ENCODE peak calls at places on chromosome 1, in six cellular contexts. One of them, this sample, is unnamed.

GRCh38 chr1:154276797-154277196 is 4.4 kb downstream of the HAX1 start:
- DNase-seq in lower lobe of right lung: no peak
- DNase-seq in right atrium auricular region: no peak
- DNase-seq in uterus: no peak
- DNase-seq in sigmoid colon: no peak
- DNase-seq in right cardiac atrium: no peak
- DNase-seq in this sample: peak; percentile 52

GRCh38 chr1:153534933-153535663 is 693 bp downstream of the S100A6 start:
- DNase-seq in lower lobe of right lung: peak; percentile 85
- DNase-seq in right atrium auricular region: peak; percentile 85
- DNase-seq in uterus: peak; percentile 81
- DNase-seq in sigmoid colon: peak; percentile 90
- DNase-seq in right cardiac atrium: peak; percentile 88
- DNase-seq in this sample: no peak

GRCh38 chr1:15734901-15735300 is 1.2 kb upstream of the SLC25A34 start:
- DNase-seq in lower lobe of right lung: peak; percentile 63
- DNase-seq in right atrium auricular region: no peak
- DNase-seq in uterus: no peak
- DNase-seq in sigmoid colon: no peak
- DNase-seq in right cardiac atrium: no peak
- DNase-seq in this sample: no peak

GRCh38 chr1:94935059-94935458 is 8.1 kb upstream of the CNN3 start:
- DNase-seq in lower lobe of right lung: no peak
- DNase-seq in right atrium auricular region: no peak
- DNase-seq in uterus: no peak
- DNase-seq in sigmoid colon: no peak
- DNase-seq in right cardiac atrium: no peak
- DNase-seq in this sample: no peak

GRCh38 chr1:160629286-160630210 is 17.3 kb downstream of the SLAMF1 start:
- DNase-seq in lower lobe of right lung: peak; percentile 54
- DNase-seq in right atrium auricular region: no peak
- DNase-seq in uterus: no peak
- DNase-seq in sigmoid colon: no peak
- DNase-seq in right cardiac atrium: peak; percentile 82
- DNase-seq in this sample: no peak

GRCh38 chr1:92877081-92877711 is 45.4 kb downstream of the RPL5 start:
- DNase-seq in lower lobe of right lung: no peak
- DNase-seq in right atrium auricular region: no peak
- DNase-seq in uterus: no peak
- DNase-seq in sigmoid colon: no peak
- DNase-seq in right cardiac atrium: no peak
- DNase-seq in this sample: no peak

GRCh38 chr1:223682502-223682901 is 17.0 kb upstream of the CAPN8 start:
- DNase-seq in lower lobe of right lung: no peak
- DNase-seq in right atrium auricular region: no peak
- DNase-seq in uterus: no peak
- DNase-seq in sigmoid colon: no peak
- DNase-seq in right cardiac atrium: no peak
- DNase-seq in this sample: no peak

GRCh38 chr1:200161801-200162200 is 134.3 kb downstream of the NR5A2 start:
- DNase-seq in lower lobe of right lung: no peak
- DNase-seq in right atrium auricular region: no peak
- DNase-seq in uterus: no peak
- DNase-seq in sigmoid colon: no peak
- DNase-seq in right cardiac atrium: no peak
- DNase-seq in this sample: no peak

GRCh38 chr1:29052100-29052499 is 71.6 kb downstream of the TMEM200B start:
- DNase-seq in lower lobe of right lung: no peak
- DNase-seq in right atrium auricular region: no peak
- DNase-seq in uterus: peak; percentile 46
- DNase-seq in sigmoid colon: no peak
- DNase-seq in right cardiac atrium: no peak
- DNase-seq in this sample: no peak

GRCh38 chr1:115286431-115287205 is 51.4 kb downstream of the NGF start:
- DNase-seq in lower lobe of right lung: no peak
- DNase-seq in right atrium auricular region: no peak
- DNase-seq in uterus: no peak
- DNase-seq in sigmoid colon: no peak
- DNase-seq in right cardiac atrium: no peak
- DNase-seq in this sample: no peak

GRCh38 chr1:228511014-228511413 is 23.8 kb downstream of the RNF187 start:
- DNase-seq in lower lobe of right lung: no peak
- DNase-seq in right atrium auricular region: no peak
- DNase-seq in uterus: no peak
- DNase-seq in sigmoid colon: no peak
- DNase-seq in right cardiac atrium: no peak
- DNase-seq in this sample: no peak

GRCh38 chr1:41652346-41653124 is 168.1 kb upstream of the EDN2 start:
- DNase-seq in lower lobe of right lung: no peak
- DNase-seq in right atrium auricular region: no peak
- DNase-seq in uterus: no peak
- DNase-seq in sigmoid colon: no peak
- DNase-seq in right cardiac atrium: no peak
- DNase-seq in this sample: no peak

GRCh38 chr1:109844609-109845008 is 66.0 kb upstream of the CSF1 start:
- DNase-seq in lower lobe of right lung: no peak
- DNase-seq in right atrium auricular region: no peak
- DNase-seq in uterus: no peak
- DNase-seq in sigmoid colon: no peak
- DNase-seq in right cardiac atrium: no peak
- DNase-seq in this sample: no peak

GRCh38 chr1:232472485-232473041 is 157.4 kb downstream of the SIPA1L2 start:
- DNase-seq in lower lobe of right lung: no peak
- DNase-seq in right atrium auricular region: no peak
- DNase-seq in uterus: no peak
- DNase-seq in sigmoid colon: no peak
- DNase-seq in right cardiac atrium: no peak
- DNase-seq in this sample: peak; percentile 64

GRCh38 chr1:221734187-221734586 is 7.7 kb downstream of the DUSP10 start:
- DNase-seq in lower lobe of right lung: no peak
- DNase-seq in right atrium auricular region: no peak
- DNase-seq in uterus: no peak
- DNase-seq in sigmoid colon: no peak
- DNase-seq in right cardiac atrium: no peak
- DNase-seq in this sample: no peak
- H3K4me1 ChIP-seq in lower lobe of right lung: peaks cover 33% of the 10 kb centered on the region
- H3K4me1 ChIP-seq in right atrium auricular region: no peaks in the 10 kb centered on the region
- H3K4me1 ChIP-seq in uterus: no peaks in the 10 kb centered on the region
- H3K4me1 ChIP-seq in sigmoid colon: no peaks in the 10 kb centered on the region
- H3K4me1 ChIP-seq in right cardiac atrium: peaks cover 5% of the 10 kb centered on the region
- H3K4me1 ChIP-seq in this sample: peaks cover 4% of the 10 kb centered on the region

DNA sequence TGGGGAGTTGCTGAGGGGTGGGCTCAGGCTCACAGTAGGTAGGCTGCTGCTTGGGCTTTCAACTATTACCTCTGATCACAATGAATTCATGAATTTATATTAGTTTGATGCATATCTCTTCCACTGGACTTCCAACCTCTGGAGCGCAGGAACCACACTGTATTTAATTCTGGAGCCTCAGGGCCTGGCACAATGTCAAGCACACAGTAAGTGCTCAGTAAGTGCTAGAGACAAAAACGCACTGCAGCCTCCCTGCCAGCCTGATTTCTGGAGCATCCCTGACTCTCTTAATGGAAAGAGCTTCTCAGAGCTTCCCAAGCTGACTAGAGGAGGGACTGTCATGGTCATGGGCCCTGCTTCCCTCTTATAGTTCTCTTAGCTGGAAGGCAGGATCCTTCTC is 33.8 kb downstream of the NUAK2 start:
- DNase-seq in lower lobe of right lung: no peak
- DNase-seq in right atrium auricular region: no peak
- DNase-seq in uterus: no peak
- DNase-seq in sigmoid colon: no peak
- DNase-seq in right cardiac atrium: no peak
- DNase-seq in this sample: no peak
- H3K4me1 ChIP-seq in lower lobe of right lung: peaks cover 53% of the 10 kb centered on the region
- H3K4me1 ChIP-seq in right atrium auricular region: no peaks in the 10 kb centered on the region
- H3K4me1 ChIP-seq in uterus: peaks cover 8% of the 10 kb centered on the region
- H3K4me1 ChIP-seq in sigmoid colon: no peaks in the 10 kb centered on the region
- H3K4me1 ChIP-seq in right cardiac atrium: peaks cover 7% of the 10 kb centered on the region
- H3K4me1 ChIP-seq in this sample: peaks cover 41% of the 10 kb centered on the region

DNA sequence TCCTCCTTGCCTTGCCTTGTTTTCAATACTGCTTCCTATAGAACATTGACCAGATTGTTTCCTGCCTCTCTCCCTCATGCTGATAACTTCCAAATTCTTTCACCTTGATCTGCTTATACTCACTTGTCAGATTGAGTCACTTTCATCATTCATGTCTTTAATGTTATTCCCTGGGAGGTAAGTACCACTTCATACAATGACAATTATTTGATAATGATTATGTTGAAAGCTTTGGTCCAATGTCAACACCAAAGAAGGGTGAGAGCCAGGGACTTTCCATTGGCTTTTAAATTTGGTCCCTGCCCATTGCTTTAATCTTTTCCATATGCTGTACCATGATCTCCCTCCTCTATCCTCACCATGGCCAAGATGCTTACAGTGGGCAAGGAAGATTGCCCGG is 137.4 kb downstream of the SYT2 start:
- DNase-seq in lower lobe of right lung: no peak
- DNase-seq in right atrium auricular region: no peak
- DNase-seq in uterus: no peak
- DNase-seq in sigmoid colon: no peak
- DNase-seq in right cardiac atrium: no peak
- DNase-seq in this sample: no peak
- H3K4me1 ChIP-seq in lower lobe of right lung: peaks cover 31% of the 10 kb centered on the region
- H3K4me1 ChIP-seq in right atrium auricular region: no peaks in the 10 kb centered on the region
- H3K4me1 ChIP-seq in uterus: peaks cover 38% of the 10 kb centered on the region
- H3K4me1 ChIP-seq in sigmoid colon: no peaks in the 10 kb centered on the region
- H3K4me1 ChIP-seq in right cardiac atrium: peaks cover 19% of the 10 kb centered on the region
- H3K4me1 ChIP-seq in this sample: peaks cover 33% of the 10 kb centered on the region

GRCh38 chr1:23561813-23562100 is 2.5 kb upstream of the ID3 start:
- DNase-seq in lower lobe of right lung: no peak
- DNase-seq in right atrium auricular region: no peak
- DNase-seq in uterus: no peak
- DNase-seq in sigmoid colon: no peak
- DNase-seq in right cardiac atrium: no peak
- DNase-seq in this sample: no peak

GRCh38 chr1:23566304-23566703 is 7.0 kb upstream of the ID3 start:
- DNase-seq in lower lobe of right lung: peak; percentile 32
- DNase-seq in right atrium auricular region: no peak
- DNase-seq in uterus: no peak
- DNase-seq in sigmoid colon: no peak
- DNase-seq in right cardiac atrium: no peak
- DNase-seq in this sample: peak; percentile 65

GRCh38 chr1:23563003-23563402 is 3.7 kb upstream of the ID3 start:
- DNase-seq in lower lobe of right lung: no peak
- DNase-seq in right atrium auricular region: no peak
- DNase-seq in uterus: no peak
- DNase-seq in sigmoid colon: peak; percentile 64
- DNase-seq in right cardiac atrium: peak; percentile 65
- DNase-seq in this sample: no peak

GRCh38 chr1:23562138-23562819 is 3.0 kb upstream of the ID3 start:
- DNase-seq in lower lobe of right lung: peak; percentile 97
- DNase-seq in right atrium auricular region: peak; percentile 99
- DNase-seq in uterus: peak; percentile 95
- DNase-seq in sigmoid colon: peak; percentile 99
- DNase-seq in right cardiac atrium: peak; percentile 100
- DNase-seq in this sample: peak; percentile 96

DNA sequence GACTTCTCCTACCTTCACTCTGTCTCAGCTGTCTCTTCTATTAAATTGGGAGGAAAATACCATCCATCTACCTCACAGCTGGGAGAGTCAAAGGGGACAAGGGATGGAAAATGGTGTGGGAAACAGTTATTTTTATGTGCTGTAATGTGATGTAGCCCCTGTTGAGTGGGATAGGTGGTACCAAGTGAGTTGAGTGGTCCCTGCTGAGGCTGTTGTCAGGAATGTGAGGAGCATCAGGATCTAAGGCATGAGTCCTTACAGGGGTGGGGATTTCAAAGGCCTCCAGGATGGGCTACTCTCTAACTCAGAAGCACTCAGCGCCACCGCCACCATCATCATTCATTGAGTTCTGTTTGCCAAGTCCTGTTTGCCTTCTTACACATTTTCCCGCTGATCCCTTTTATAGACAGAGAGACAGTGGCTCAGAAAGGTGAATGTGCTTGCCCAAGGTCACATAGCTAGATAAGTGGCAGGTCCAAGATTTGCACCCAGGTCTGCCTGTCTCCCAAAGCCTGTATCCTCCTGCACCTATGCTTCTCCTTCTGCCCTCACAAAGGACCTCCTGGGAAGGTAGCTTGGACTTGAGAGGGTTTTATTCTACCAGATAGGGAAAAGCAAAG is 4.6 kb upstream of the ID3 start:
- DNase-seq in lower lobe of right lung: no peak
- DNase-seq in right atrium auricular region: no peak
- DNase-seq in uterus: no peak
- DNase-seq in sigmoid colon: no peak
- DNase-seq in right cardiac atrium: no peak
- DNase-seq in this sample: no peak
- H3K4me1 ChIP-seq in lower lobe of right lung: peaks cover 58% of the 10 kb centered on the region
- H3K4me1 ChIP-seq in right atrium auricular region: no peaks in the 10 kb centered on the region
- H3K4me1 ChIP-seq in uterus: no peaks in the 10 kb centered on the region
- H3K4me1 ChIP-seq in sigmoid colon: no peaks in the 10 kb centered on the region
- H3K4me1 ChIP-seq in right cardiac atrium: peaks cover 9% of the 10 kb centered on the region
- H3K4me1 ChIP-seq in this sample: peaks cover 40% of the 10 kb centered on the region